ENCODE peak calls at places on chromosomes 2 and 18, in seven cellular contexts. N is glutamatergic neuron, O is DMS153, V is NCI-H2107, E is germinal center, U is CMK, Y is cortex of kidney. F is an unnamed sample.

GRCh38 chr2:132670961-132671781 is 1.2 kb upstream of the LYPD1 start:
- DNase-seq in N (peak), O (no peak), V (no peak), E (no peak), U (no peak), Y (no peak), F (no peak)

GRCh38 chr2:8137801-8138200 is 544.1 kb upstream of the ID2 start:
- DNase-seq in N (no peak), O (no peak), V (no peak), E (no peak), U (no peak), Y (no peak), F (no peak)

GRCh38 chr18:49569701-49570100 is 7.8 kb downstream of the LIPG start:
- DNase-seq in N (no peak), O (no peak), V (no peak), E (no peak), U (no peak), Y (no peak), F (no peak)

GRCh38 chr2:125901278-125901677 is 754.7 kb upstream of the GYPC start:
- DNase-seq in N (no peak), O (no peak), V (no peak), E (no peak), U (no peak), Y (no peak), F (no peak)

GRCh38 chr2:28406276-28407096 is 13.8 kb downstream of the FOSL2 start:
- DNase-seq in N (no peak), O (no peak), V (no peak), E (no peak), U (peak), Y (no peak), F (peak)

GRCh38 chr2:47223980-47224379 is 68.9 kb upstream of the STPG4 start:
- DNase-seq in N (no peak), O (no peak), V (no peak), E (no peak), U (peak), Y (no peak), F (no peak)

GRCh38 chr2:27123302-27124150 is at the start of gene ABHD1:
- DNase-seq in N (peak), O (no peak), V (no peak), E (peak), U (no peak), Y (no peak), F (peak)

GRCh38 chr2:69300650-69301049 is 86.4 kb downstream of the GFPT1 start:
- DNase-seq in N (no peak), O (no peak), V (no peak), E (no peak), U (no peak), Y (no peak), F (no peak)

GRCh38 chr2:96753661-96754282 is 6.9 kb upstream of the CNNM4 start:
- DNase-seq in N (no peak), O (no peak), V (no peak), E (no peak), U (no peak), Y (no peak), F (no peak)

GRCh38 chr2:227853204-227853629 is 18.2 kb upstream of the DAW1 start:
- DNase-seq in N (no peak), O (peak), V (no peak), E (no peak), U (no peak), Y (no peak), F (no peak)

GRCh38 chr18:62982600-62983251 is 267.4 kb downstream of the PHLPP1 start:
- DNase-seq in N (peak), O (peak), V (peak), E (peak), U (no peak), Y (no peak), F (peak)

GRCh38 chr2:170715062-170715931 is at the start of gene SP5:
- DNase-seq in N (peak), O (peak), V (no peak), E (no peak), U (no peak), Y (no peak), F (peak)

GRCh38 chr2:234292205-234292954 is 204.5 kb downstream of the ARL4C start:
- DNase-seq in N (no peak), O (peak), V (no peak), E (no peak), U (peak), Y (no peak), F (no peak)

GRCh38 chr18:13387856-13388548 is 169.4 kb downstream of the LDLRAD4 start:
- DNase-seq in N (no peak), O (no peak), V (no peak), E (no peak), U (no peak), Y (no peak), F (no peak)

GRCh38 chr2:133976659-133977058 is 277.2 kb upstream of the MGAT5 start:
- DNase-seq in N (no peak), O (no peak), V (no peak), E (no peak), U (no peak), Y (no peak), F (no peak)

GRCh38 chr2:204491528-204491927 is 53.7 kb upstream of the PARD3B start:
- DNase-seq in N (no peak), O (peak), V (no peak), E (no peak), U (no peak), Y (no peak), F (no peak)

GRCh38 chr2:63465633-63466032 is 122.6 kb downstream of the WDPCP start:
- DNase-seq in N (no peak), O (no peak), V (no peak), E (no peak), U (no peak), Y (no peak), F (no peak)

GRCh38 chr2:3498783-3499394 is 20.4 kb downstream of the ADI1 start:
- DNase-seq in N (no peak), O (no peak), V (no peak), E (no peak), U (no peak), Y (no peak), F (no peak)

GRCh38 chr2:144479138-144479537 is 40.8 kb downstream of the ZEB2 start:
- DNase-seq in N (no peak), O (no peak), V (no peak), E (no peak), U (no peak), Y (no peak), F (no peak)

GRCh38 chr18:8339958-8340357 is 269.3 kb upstream of the RAB12 start:
- DNase-seq in N (no peak), O (no peak), V (no peak), E (no peak), U (no peak), Y (no peak), F (no peak)

GRCh38 chr2:207255565-207255964 is 89.8 kb upstream of the KLF7 start:
- DNase-seq in N (peak), O (no peak), V (no peak), E (no peak), U (no peak), Y (no peak), F (no peak)

GRCh38 chr2:68714866-68715265 is 19.7 kb upstream of the ARHGAP25 start:
- DNase-seq in N (no peak), O (no peak), V (no peak), E (peak), U (peak), Y (no peak), F (peak)

GRCh38 chr2:57497489-57498096 is 549.0 kb upstream of the VRK2 start:
- DNase-seq in N (peak), O (peak), V (peak), E (peak), U (no peak), Y (no peak), F (peak)

GRCh38 chr2:192124576-192124975 is 70.2 kb downstream of the TMEFF2 start:
- DNase-seq in N (no peak), O (no peak), V (no peak), E (no peak), U (no peak), Y (no peak), F (no peak)

GRCh38 chr2:171174075-171174474 is 13.4 kb upstream of the TLK1 start:
- DNase-seq in N (no peak), O (no peak), V (no peak), E (no peak), U (no peak), Y (no peak), F (no peak)

GRCh38 chr18:75204978-75205759 is 3.8 kb downstream of the PTGR3 start:
- DNase-seq in N (peak), O (no peak), V (no peak), E (no peak), U (no peak), Y (no peak), F (no peak)

GRCh38 chr2:18505703-18506341 is 54.6 kb downstream of the RDH14 start:
- DNase-seq in N (no peak), O (no peak), V (no peak), E (no peak), U (no peak), Y (no peak), F (no peak)

GRCh38 chr2:235654115-235654514 is 160.3 kb downstream of the AGAP1 start:
- DNase-seq in N (no peak), O (no peak), V (no peak), E (no peak), U (no peak), Y (no peak), F (no peak)

GRCh38 chr2:54773838-54774237 is 50.4 kb downstream of the EML6 start:
- DNase-seq in N (no peak), O (no peak), V (no peak), E (no peak), U (no peak), Y (no peak), F (no peak)

GRCh38 chr2:6916224-6916623 is 988 bp upstream of the RNF144A start:
- DNase-seq in N (no peak), O (no peak), V (no peak), E (no peak), U (no peak), Y (no peak), F (no peak)

GRCh38 chr2:44290271-44290670 is 15.0 kb downstream of the SLC3A1 start:
- DNase-seq in N (no peak), O (no peak), V (no peak), E (no peak), U (no peak), Y (no peak), F (no peak)

GRCh38 chr2:15031745-15032240 is 399.3 kb downstream of the LRATD1 start:
- DNase-seq in N (no peak), O (no peak), V (no peak), E (peak), U (no peak), Y (no peak), F (no peak)

GRCh38 chr2:18284331-18284730 is 276.1 kb downstream of the RDH14 start:
- DNase-seq in N (no peak), O (no peak), V (no peak), E (no peak), U (no peak), Y (no peak), F (no peak)

GRCh38 chr2:122514451-122514996 is 759.1 kb downstream of the TSN start:
- DNase-seq in N (no peak), O (peak), V (no peak), E (no peak), U (no peak), Y (no peak), F (no peak)

GRCh38 chr2:188256420-188256819 is 35.3 kb upstream of the GULP1 start:
- DNase-seq in N (no peak), O (no peak), V (no peak), E (no peak), U (no peak), Y (no peak), F (no peak)

GRCh38 chr18:22465859-22466602 is 48.3 kb upstream of the CTAGE1 start:
- DNase-seq in N (no peak), O (no peak), V (no peak), E (no peak), U (no peak), Y (no peak), F (peak)

GRCh38 chr2:31764169-31764568 is 183.4 kb upstream of the SRD5A2 start:
- DNase-seq in N (no peak), O (no peak), V (no peak), E (no peak), U (no peak), Y (no peak), F (no peak)

GRCh38 chr2:234137400-234138014 is 87.0 kb downstream of the SPP2 start:
- DNase-seq in N (no peak), O (peak), V (no peak), E (no peak), U (no peak), Y (no peak), F (no peak)

GRCh38 chr18:33572022-33572421 is 6.0 kb upstream of the ASXL3 start:
- DNase-seq in N (no peak), O (no peak), V (no peak), E (no peak), U (no peak), Y (no peak), F (no peak)

F was measured in left cardiac atrium.